ENCODE peak calls at places on chromosome 1, in five cellular contexts. One of them, this sample, is unnamed.
A peak's percentile ranks its signal among the peaks of the same experiment; 100 is the strongest.

GRCh38 chr1:115302390-115302961 is 35.6 kb downstream of the NGF start:
- DNase-seq in psoas muscle: no peak
- DNase-seq in foreskin fibroblast: peak; percentile 94
- DNase-seq in T-helper 9 cell: no peak
- DNase-seq in tibial nerve: peak; percentile 28
- DNase-seq in this sample: no peak

GRCh38 chr1:209883341-209883971 is 54.6 kb upstream of the SYT14 start:
- DNase-seq in psoas muscle: no peak
- DNase-seq in foreskin fibroblast: peak; percentile 79
- DNase-seq in T-helper 9 cell: no peak
- DNase-seq in tibial nerve: no peak
- DNase-seq in this sample: no peak

GRCh38 chr1:230109871-230110667 is 43.0 kb downstream of the GALNT2 start:
- DNase-seq in psoas muscle: no peak
- DNase-seq in foreskin fibroblast: no peak
- DNase-seq in T-helper 9 cell: no peak
- DNase-seq in tibial nerve: no peak
- DNase-seq in this sample: peak; percentile 44

GRCh38 chr1:162390396-162391185 is 9.1 kb downstream of the C1orf226 start:
- DNase-seq in psoas muscle: no peak
- DNase-seq in foreskin fibroblast: no peak
- DNase-seq in T-helper 9 cell: no peak
- DNase-seq in tibial nerve: no peak
- DNase-seq in this sample: no peak

GRCh38 chr1:26772687-26773086 is 15.1 kb upstream of the PIGV start:
- DNase-seq in psoas muscle: no peak
- DNase-seq in foreskin fibroblast: peak; percentile 97
- DNase-seq in T-helper 9 cell: no peak
- DNase-seq in tibial nerve: no peak
- DNase-seq in this sample: no peak

GRCh38 chr1:111193712-111194480 is 6.5 kb downstream of the DENND2D start:
- DNase-seq in psoas muscle: no peak
- DNase-seq in foreskin fibroblast: peak; percentile 61
- DNase-seq in T-helper 9 cell: no peak
- DNase-seq in tibial nerve: no peak
- DNase-seq in this sample: no peak

GRCh38 chr1:223074901-223075300 is 68.1 kb downstream of the TLR5 start:
- DNase-seq in psoas muscle: no peak
- DNase-seq in foreskin fibroblast: no peak
- DNase-seq in T-helper 9 cell: no peak
- DNase-seq in tibial nerve: no peak
- DNase-seq in this sample: no peak

GRCh38 chr1:93847811-93848288 is 31.2 kb downstream of the DNTTIP2 start:
- DNase-seq in psoas muscle: peak; percentile 83
- DNase-seq in foreskin fibroblast: peak; percentile 82
- DNase-seq in T-helper 9 cell: peak; percentile 59
- DNase-seq in tibial nerve: peak; percentile 46
- DNase-seq in this sample: peak; percentile 42

GRCh38 chr1:227901239-227901905 is 46.4 kb downstream of the WNT9A start:
- DNase-seq in psoas muscle: peak; percentile 40
- DNase-seq in foreskin fibroblast: no peak
- DNase-seq in T-helper 9 cell: no peak
- DNase-seq in tibial nerve: no peak
- DNase-seq in this sample: no peak

GRCh38 chr1:17575786-17576584 is 36.5 kb downstream of the ARHGEF10L start:
- DNase-seq in psoas muscle: no peak
- DNase-seq in foreskin fibroblast: peak; percentile 40
- DNase-seq in T-helper 9 cell: no peak
- DNase-seq in tibial nerve: no peak
- DNase-seq in this sample: no peak

GRCh38 chr1:226654508-226655124 is 84.5 kb downstream of the ITPKB start:
- DNase-seq in psoas muscle: peak; percentile 40
- DNase-seq in foreskin fibroblast: no peak
- DNase-seq in T-helper 9 cell: no peak
- DNase-seq in tibial nerve: no peak
- DNase-seq in this sample: no peak

This sample was measured in activated gamma-delta T cell treated with anti-CD3 and anti-CD28 coated beads, Interleukin-2, amount 50 U/mL, for 16 hours.